ENCODE peak calls at places on chromosomes 16 and 17, in six cellular contexts. One of them, this sample, is unnamed.

GRCh38 chr17:66494023-66494803 is 191.8 kb downstream of the PRKCA start:
- DNase-seq in K562: peak; percentile 30
- DNase-seq in H1: no peak
- DNase-seq in HepG2: no peak
- DNase-seq in GM12878: no peak
- DNase-seq in SK-N-SH: no peak
- DNase-seq in this sample: peak; percentile 94

GRCh38 chr17:77096570-77097214 is 44.1 kb upstream of the SEC14L1 start:
- DNase-seq in K562: no peak
- DNase-seq in H1: no peak
- DNase-seq in HepG2: peak; percentile 41
- DNase-seq in GM12878: no peak
- DNase-seq in SK-N-SH: peak; percentile 50
- DNase-seq in this sample: peak; percentile 73

GRCh38 chr17:27333410-27333980 is 39.6 kb downstream of the WSB1 start:
- DNase-seq in K562: no peak
- DNase-seq in H1: no peak
- DNase-seq in HepG2: no peak
- DNase-seq in GM12878: no peak
- DNase-seq in SK-N-SH: no peak
- DNase-seq in this sample: no peak

GRCh38 chr17:39952665-39953470 is 9.9 kb upstream of the GSDMA start:
- DNase-seq in K562: peak; percentile 98
- DNase-seq in H1: peak; percentile 100
- DNase-seq in HepG2: peak; percentile 94
- DNase-seq in GM12878: peak; percentile 79
- DNase-seq in SK-N-SH: peak; percentile 98
- DNase-seq in this sample: peak; percentile 92

GRCh38 chr16:50584033-50584722 is 36.0 kb downstream of the NKD1 start:
- DNase-seq in K562: peak; percentile 19
- DNase-seq in H1: no peak
- DNase-seq in HepG2: no peak
- DNase-seq in GM12878: no peak
- DNase-seq in SK-N-SH: no peak
- DNase-seq in this sample: no peak

GRCh38 chr17:40986920-40987319 is 2.8 kb upstream of the KRT40 start:
- DNase-seq in K562: no peak
- DNase-seq in H1: no peak
- DNase-seq in HepG2: no peak
- DNase-seq in GM12878: no peak
- DNase-seq in SK-N-SH: no peak
- DNase-seq in this sample: no peak

GRCh38 chr16:57268804-57269800 is 15.4 kb downstream of the PLLP start:
- DNase-seq in K562: peak; percentile 82
- DNase-seq in H1: no peak
- DNase-seq in HepG2: peak; percentile 56
- DNase-seq in GM12878: no peak
- DNase-seq in SK-N-SH: peak; percentile 73
- DNase-seq in this sample: peak; percentile 14

GRCh38 chr16:56999409-57000270 is 10.3 kb downstream of the NLRC5 start:
- DNase-seq in K562: no peak
- DNase-seq in H1: no peak
- DNase-seq in HepG2: no peak
- DNase-seq in GM12878: no peak
- DNase-seq in SK-N-SH: no peak
- DNase-seq in this sample: no peak

GRCh38 chr17:28698253-28698941 is 13.3 kb downstream of the PROCA1 start:
- DNase-seq in K562: no peak
- DNase-seq in H1: no peak
- DNase-seq in HepG2: peak; percentile 100
- DNase-seq in GM12878: no peak
- DNase-seq in SK-N-SH: no peak
- DNase-seq in this sample: no peak

GRCh38 chr16:25464058-25464457 is 206.4 kb upstream of the ZKSCAN2 start:
- DNase-seq in K562: no peak
- DNase-seq in H1: no peak
- DNase-seq in HepG2: no peak
- DNase-seq in GM12878: no peak
- DNase-seq in SK-N-SH: no peak
- DNase-seq in this sample: no peak

GRCh38 chr17:57338257-57338919 is 82.1 kb downstream of the MSI2 start:
- DNase-seq in K562: no peak
- DNase-seq in H1: no peak
- DNase-seq in HepG2: no peak
- DNase-seq in GM12878: peak; percentile 64
- DNase-seq in SK-N-SH: no peak
- DNase-seq in this sample: no peak

GRCh38 chr17:75932852-75933251 is 8.0 kb downstream of the FBF1 start:
- DNase-seq in K562: no peak
- DNase-seq in H1: no peak
- DNase-seq in HepG2: no peak
- DNase-seq in GM12878: no peak
- DNase-seq in SK-N-SH: no peak
- DNase-seq in this sample: no peak

GRCh38 chr17:49546546-49547535 is 28.8 kb upstream of the NXPH3 start:
- DNase-seq in K562: no peak
- DNase-seq in H1: no peak
- DNase-seq in HepG2: no peak
- DNase-seq in GM12878: no peak
- DNase-seq in SK-N-SH: peak; percentile 30
- DNase-seq in this sample: no peak

GRCh38 chr17:58006563-58006923 is 503 bp downstream of the SRSF1 start:
- DNase-seq in K562: peak; percentile 66
- DNase-seq in H1: no peak
- DNase-seq in HepG2: peak; percentile 77
- DNase-seq in GM12878: no peak
- DNase-seq in SK-N-SH: peak; percentile 86
- DNase-seq in this sample: peak; percentile 71

GRCh38 chr17:57921342-57921741 is 33.9 kb downstream of the CUEDC1 start:
- DNase-seq in K562: no peak
- DNase-seq in H1: no peak
- DNase-seq in HepG2: no peak
- DNase-seq in GM12878: no peak
- DNase-seq in SK-N-SH: no peak
- DNase-seq in this sample: peak; percentile 59

GRCh38 chr16:79264237-79265104 is 336.1 kb downstream of the MAF start:
- DNase-seq in K562: no peak
- DNase-seq in H1: no peak
- DNase-seq in HepG2: no peak
- DNase-seq in GM12878: no peak
- DNase-seq in SK-N-SH: no peak
- DNase-seq in this sample: no peak

GRCh38 chr17:77018504-77018903 is 122.3 kb upstream of the SEC14L1 start:
- DNase-seq in K562: no peak
- DNase-seq in H1: no peak
- DNase-seq in HepG2: no peak
- DNase-seq in GM12878: no peak
- DNase-seq in SK-N-SH: no peak
- DNase-seq in this sample: no peak

GRCh38 chr17:1315891-1316403 is 36.5 kb downstream of the TRARG1 start:
- DNase-seq in K562: no peak
- DNase-seq in H1: no peak
- DNase-seq in HepG2: no peak
- DNase-seq in GM12878: no peak
- DNase-seq in SK-N-SH: no peak
- DNase-seq in this sample: no peak

GRCh38 chr17:64507418-64507766 is 615 bp downstream of the CEP95 start:
- DNase-seq in K562: peak; percentile 27
- DNase-seq in H1: no peak
- DNase-seq in HepG2: peak; percentile 76
- DNase-seq in GM12878: no peak
- DNase-seq in SK-N-SH: peak; percentile 62
- DNase-seq in this sample: peak; percentile 68

GRCh38 chr17:19482571-19482970 is 51.1 kb upstream of the SLC47A1 start:
- DNase-seq in K562: no peak
- DNase-seq in H1: no peak
- DNase-seq in HepG2: no peak
- DNase-seq in GM12878: no peak
- DNase-seq in SK-N-SH: no peak
- DNase-seq in this sample: peak; percentile 53

GRCh38 chr16:10090816-10091215 is 91.4 kb downstream of the GRIN2A start:
- DNase-seq in K562: no peak
- DNase-seq in H1: no peak
- DNase-seq in HepG2: no peak
- DNase-seq in GM12878: no peak
- DNase-seq in SK-N-SH: no peak
- DNase-seq in this sample: no peak

GRCh38 chr16:87365021-87365713 is 18.4 kb downstream of the FBXO31 start:
- DNase-seq in K562: no peak
- DNase-seq in H1: no peak
- DNase-seq in HepG2: no peak
- DNase-seq in GM12878: no peak
- DNase-seq in SK-N-SH: no peak
- DNase-seq in this sample: no peak

GRCh38 chr17:50211249-50212120 is 10.1 kb upstream of the COL1A1 start:
- DNase-seq in K562: no peak
- DNase-seq in H1: no peak
- DNase-seq in HepG2: no peak
- DNase-seq in GM12878: no peak
- DNase-seq in SK-N-SH: peak; percentile 27
- DNase-seq in this sample: no peak

GRCh38 chr16:35195173-35195863 is 1735.9 kb downstream of the TP53TG3F start:
- DNase-seq in K562: no peak
- DNase-seq in H1: no peak
- DNase-seq in HepG2: no peak
- DNase-seq in GM12878: no peak
- DNase-seq in SK-N-SH: no peak
- DNase-seq in this sample: no peak

GRCh38 chr17:45319239-45319703 is 2.5 kb upstream of the MAP3K14 start:
- DNase-seq in K562: no peak
- DNase-seq in H1: no peak
- DNase-seq in HepG2: no peak
- DNase-seq in GM12878: no peak
- DNase-seq in SK-N-SH: no peak
- DNase-seq in this sample: peak; percentile 83

GRCh38 chr17:41785091-41785875 is 1.2 kb downstream of the JUP start:
- DNase-seq in K562: peak; percentile 36
- DNase-seq in H1: peak; percentile 89
- DNase-seq in HepG2: no peak
- DNase-seq in GM12878: no peak
- DNase-seq in SK-N-SH: peak; percentile 31
- DNase-seq in this sample: no peak

GRCh38 chr16:65572156-65572555 is 450.3 kb upstream of the CDH11 start:
- DNase-seq in K562: no peak
- DNase-seq in H1: no peak
- DNase-seq in HepG2: no peak
- DNase-seq in GM12878: no peak
- DNase-seq in SK-N-SH: no peak
- DNase-seq in this sample: peak; percentile 88

DNA sequence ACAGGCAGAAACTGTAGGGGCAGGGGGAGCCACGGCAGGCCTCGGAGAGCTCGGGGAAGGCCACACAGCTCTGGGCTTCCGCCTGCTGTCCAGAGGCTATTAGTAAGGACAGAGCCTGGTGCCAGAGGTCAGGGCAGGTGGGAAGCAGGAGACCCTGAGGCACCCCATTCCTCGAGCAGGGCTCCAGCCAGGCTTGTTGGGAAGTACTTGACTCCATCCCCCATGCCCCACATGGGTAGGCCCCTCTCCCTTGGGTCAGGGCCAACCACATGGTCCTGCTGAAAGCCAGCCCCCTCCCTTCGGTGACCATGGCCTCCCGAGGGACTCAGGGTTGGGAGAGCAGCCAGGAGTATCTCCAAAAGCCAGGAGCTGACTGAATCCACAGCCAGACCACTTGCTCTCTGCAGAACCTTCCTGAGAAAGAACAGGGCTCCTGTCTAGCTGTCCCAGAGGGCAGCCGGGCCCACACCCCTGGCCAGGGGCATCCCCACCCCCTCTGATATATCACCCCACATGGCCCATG is 17.4 kb upstream of the MPRIP start:
- DNase-seq in K562: no peak
- DNase-seq in H1: no peak
- DNase-seq in HepG2: no peak
- DNase-seq in GM12878: no peak
- DNase-seq in SK-N-SH: peak; percentile 78
- DNase-seq in this sample: no peak
- H3K4me1 ChIP-seq in K562: peaks cover 27% of the 10 kb centered on the region
- H3K4me1 ChIP-seq in H1: peaks cover 19% of the 10 kb centered on the region
- H3K4me1 ChIP-seq in HepG2: peaks cover 70% of the 10 kb centered on the region
- H3K4me1 ChIP-seq in GM12878: no peaks in the 10 kb centered on the region
- H3K4me1 ChIP-seq in SK-N-SH: peaks cover 46% of the 10 kb centered on the region
- H3K4me1 ChIP-seq in this sample: peaks cover 9% of the 10 kb centered on the region

DNA sequence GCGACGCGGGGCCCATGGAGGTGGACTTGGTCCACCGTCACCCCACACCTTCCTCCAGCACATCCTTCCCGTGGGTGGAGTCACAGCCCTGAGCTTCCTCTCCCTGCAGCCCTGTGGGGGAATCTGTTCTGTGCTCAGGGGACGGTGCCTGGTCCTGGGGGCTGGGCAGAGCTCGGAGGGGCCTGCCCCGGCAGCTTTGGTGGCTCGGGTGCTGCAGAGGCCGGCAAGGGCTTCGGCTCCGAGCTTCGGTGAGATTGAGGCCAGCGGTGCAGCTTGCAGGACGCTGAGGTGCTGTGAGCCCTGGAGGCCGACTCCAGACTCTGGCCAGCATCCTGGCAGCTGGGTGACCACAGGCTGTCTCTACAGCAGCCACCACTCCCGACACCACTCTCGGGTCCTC is 36.4 kb downstream of the METRNL start:
- DNase-seq in K562: no peak
- DNase-seq in H1: no peak
- DNase-seq in HepG2: no peak
- DNase-seq in GM12878: no peak
- DNase-seq in SK-N-SH: no peak
- DNase-seq in this sample: no peak
- H3K9ac ChIP-seq in K562: peak overlapping the region; percentile 26
- H3K9ac ChIP-seq in H1: no peak overlapping the region
- H3K9ac ChIP-seq in HepG2: no peak overlapping the region
- H3K9ac ChIP-seq in GM12878: no peak overlapping the region
- H3K9ac ChIP-seq in SK-N-SH: no peak overlapping the region
- H3K9ac ChIP-seq in this sample: no peak overlapping the region

GRCh38 chr17:78364436-78365281 is 4.8 kb upstream of the SOCS3 start:
- DNase-seq in K562: peak; percentile 25
- DNase-seq in H1: no peak
- DNase-seq in HepG2: no peak
- DNase-seq in GM12878: no peak
- DNase-seq in SK-N-SH: no peak
- DNase-seq in this sample: no peak
- TF ChIP-seq RFX5 in K562: no peak
- TF ChIP-seq RFX5 in H1: no peak
- TF ChIP-seq RFX5 in HepG2: no peak
- TF ChIP-seq RFX5 in GM12878: no peak
- TF ChIP-seq RFX5 in SK-N-SH: no peak
- TF ChIP-seq RFX5 in this sample: no peak

DNA sequence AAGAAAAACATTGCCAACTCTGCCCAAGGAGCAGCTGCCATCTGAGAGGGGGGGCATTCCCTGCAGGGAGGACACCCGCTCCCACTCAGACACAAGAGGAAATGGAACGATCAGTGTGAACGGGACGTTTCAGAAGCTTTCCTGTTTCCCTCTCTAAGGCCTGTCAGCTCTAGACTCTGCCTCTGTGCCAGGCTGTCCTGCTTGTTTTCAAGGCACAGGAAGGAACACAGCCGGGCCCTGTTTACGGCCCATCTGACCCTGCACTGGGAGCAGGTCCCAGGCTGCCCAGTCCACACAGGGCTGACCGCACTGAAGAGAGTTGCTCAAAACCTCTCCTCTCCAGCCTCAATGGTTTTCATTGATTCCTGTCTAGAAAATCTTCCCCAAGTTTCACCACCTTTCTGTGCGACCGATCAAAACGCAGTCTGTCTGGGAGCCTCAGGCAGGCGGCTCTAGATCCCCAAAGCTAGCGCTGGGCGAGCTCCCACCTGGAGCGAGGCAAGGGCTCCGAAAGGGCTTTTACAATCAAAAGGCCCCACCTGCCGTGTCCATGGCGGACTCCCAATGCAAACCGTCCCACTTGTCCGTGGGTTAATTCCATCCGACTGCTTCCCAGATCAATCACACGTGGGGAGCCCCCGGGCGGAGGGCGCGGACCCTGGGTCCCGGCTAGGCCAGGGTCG is 1.5 kb downstream of the PIEZO1 start:
- DNase-seq in K562: no peak
- DNase-seq in H1: no peak
- DNase-seq in HepG2: no peak
- DNase-seq in GM12878: no peak
- DNase-seq in SK-N-SH: no peak
- DNase-seq in this sample: peak; percentile 33
- H3K4me1 ChIP-seq in K562: peaks cover 78% of the 10 kb centered on the region
- H3K4me1 ChIP-seq in H1: peaks cover 9% of the 10 kb centered on the region
- H3K4me1 ChIP-seq in HepG2: peaks cover 72% of the 10 kb centered on the region
- H3K4me1 ChIP-seq in GM12878: peaks cover 28% of the 10 kb centered on the region
- H3K4me1 ChIP-seq in SK-N-SH: no peaks in the 10 kb centered on the region
- H3K4me1 ChIP-seq in this sample: peaks cover 47% of the 10 kb centered on the region

This sample was measured in IMR-90.